ENCODE peak calls at places on chromosome X, in six cellular contexts. T is Calu3, K is mucosa of gallbladder, L is Kasumi-1, N is EL, A is MCF 10A. P is an unnamed sample.

GRCh38 chrX:7088968-7089615 is 58.4 kb upstream of the STS start:
- DNase-seq in L (no peak), T (peak; percentile 25), K (no peak), N (no peak), A (peak; percentile 5), P (no peak)

GRCh38 chrX:37745835-37746234 is 34.0 kb upstream of the CYBB start:
- DNase-seq in T (no peak), A (no peak), L (no peak), K (no peak), N (no peak), P (no peak)

GRCh38 chrX:46327229-46328081 is 217.8 kb downstream of the ZNF674 start:
- DNase-seq in K (peak; percentile 55), N (peak; percentile 75), L (no peak), T (peak; percentile 77), A (peak; percentile 83), P (peak; percentile 25)

GRCh38 chrX:5644786-5645185 is 583.9 kb downstream of the NLGN4X start:
- DNase-seq in T (no peak), K (no peak), N (no peak), A (no peak), L (no peak), P (no peak)

GRCh38 chrX:38262715-38263620 is 42.3 kb upstream of the SRPX start:
- DNase-seq in A (no peak), L (no peak), T (no peak), N (no peak), K (no peak), P (no peak)

GRCh38 chrX:150683536-150684146 is 9.6 kb upstream of the MTMR1 start:
- DNase-seq in A (peak; percentile 71), N (peak; percentile 51), K (no peak), L (peak; percentile 60), T (peak; percentile 32), P (no peak)

GRCh38 chrX:10649286-10649685 is 28.9 kb upstream of the MID1 start:
- DNase-seq in T (no peak), A (no peak), N (no peak), L (no peak), K (no peak), P (no peak)

GRCh38 chrX:102899940-102900916 is 36.8 kb upstream of the RAB40AL start:
- DNase-seq in K (peak; percentile 66), A (peak; percentile 72), T (peak; percentile 66), L (peak; percentile 58), N (peak; percentile 66), P (peak; percentile 8)

GRCh38 chrX:71210829-71211228 is 12.2 kb upstream of the GJB1 start:
- DNase-seq in T (no peak), A (no peak), N (no peak), L (no peak), K (no peak), P (no peak)

GRCh38 chrX:108399427-108400165 is 38.6 kb downstream of the COL4A6 start:
- DNase-seq in A (peak; percentile 90), L (no peak), K (no peak), N (peak; percentile 76), T (no peak), P (peak; percentile 0)

GRCh38 chrX:2495595-2495994 is 5.2 kb downstream of the DHRSX start:
- DNase-seq in L (no peak), K (no peak), T (no peak), A (no peak), N (no peak), P (no peak)

GRCh38 chrX:149540621-149541520 is at the start of gene EOLA1:
- DNase-seq in K (peak; percentile 89), T (peak; percentile 86), N (peak; percentile 93), L (peak; percentile 80), A (peak; percentile 92), P (peak; percentile 81)

GRCh38 chrX:46500054-46500453 is 45.2 kb downstream of the ZNF674 start:
- DNase-seq in N (no peak), T (no peak), K (no peak), L (no peak), A (no peak), P (no peak)

GRCh38 chrX:130120746-130121504 is 10.6 kb upstream of the ELF4 start:
- DNase-seq in L (peak; percentile 63), N (peak; percentile 80), A (peak; percentile 77), K (peak; percentile 60), T (peak; percentile 65), P (peak; percentile 6)

GRCh38 chrX:31333181-31333831 is 261.5 kb upstream of the FTHL17 start:
- DNase-seq in N (peak; percentile 74), K (no peak), L (no peak), T (no peak), A (peak; percentile 53), P (no peak)

GRCh38 chrX:70174754-70175153 is 2.5 kb upstream of the DGAT2L6 start:
- DNase-seq in L (no peak), T (no peak), A (no peak), N (no peak), K (no peak), P (no peak)

GRCh38 chrX:1222511-1223252 is 10.2 kb upstream of the CRLF2 start:
- DNase-seq in K (no peak), N (peak; percentile 76), A (peak; percentile 42), L (no peak), T (peak; percentile 11), P (peak; percentile 44)